ENCODE peak calls at places on chromosomes 13 and 19, in ten cellular contexts. O is PC-3, S is GM23248, A is fibroblast of lung, W is astrocyte, T is MM.1S, Q is H9, J is keratinocyte, C is OCI-LY7, Y is Karpas-422. L is an unnamed sample.

GRCh38 chr13:23146811-23147245 is 34.0 kb upstream of the SGCG start:
- DNase-seq in O (no peak), S (peak), A (peak), W (no peak), T (no peak), Q (no peak), J (no peak), C (no peak), Y (peak), L (no peak)

GRCh38 chr13:78035500-78035899 is 116.9 kb upstream of the EDNRB start:
- DNase-seq in O (no peak), S (no peak), A (no peak), W (no peak), T (no peak), Q (no peak), J (no peak), C (no peak), Y (no peak), L (no peak)

GRCh38 chr19:383922-384800 is 24.8 kb downstream of the C2CD4C start:
- DNase-seq in O (no peak), S (peak), A (no peak), W (no peak), T (no peak), Q (peak), J (no peak), C (no peak), Y (no peak), L (peak)

GRCh38 chr13:99700468-99700867 is 199.2 kb downstream of the TM9SF2 start:
- DNase-seq in O (no peak), S (no peak), A (no peak), W (no peak), T (no peak), Q (no peak), J (no peak), C (no peak), Y (no peak), L (no peak)

GRCh38 chr13:48018637-48019036 is 17.6 kb upstream of the SUCLA2 start:
- DNase-seq in O (no peak), S (no peak), A (no peak), W (no peak), T (no peak), Q (no peak), J (no peak), C (no peak), Y (no peak), L (no peak)

GRCh38 chr19:16714702-16715294 is 4.8 kb upstream of the NWD1 start:
- DNase-seq in O (peak), S (peak), A (peak), W (peak), T (no peak), Q (peak), J (peak), C (peak), Y (peak), L (peak)

GRCh38 chr19:45863840-45864628 is at the start of gene FOXA3:
- DNase-seq in O (peak), S (peak), A (peak), W (no peak), T (peak), Q (peak), J (no peak), C (peak), Y (peak), L (peak)

GRCh38 chr13:36353001-36353400 is 6.8 kb upstream of the SPART start:
- DNase-seq in O (no peak), S (no peak), A (no peak), W (peak), T (no peak), Q (no peak), J (no peak), C (no peak), Y (no peak), L (no peak)

GRCh38 chr19:55113570-55114039 is 3.8 kb downstream of the PPP1R12C start:
- DNase-seq in O (no peak), S (peak), A (peak), W (peak), T (no peak), Q (peak), J (no peak), C (peak), Y (peak), L (peak)

GRCh38 chr13:93951153-93951552 is 528.3 kb downstream of the DCT start:
- DNase-seq in O (peak), S (peak), A (peak), W (no peak), T (no peak), Q (no peak), J (no peak), C (no peak), Y (no peak), L (no peak)

GRCh38 chr13:20685042-20685441 is 18.5 kb upstream of the IL17D start:
- DNase-seq in O (no peak), S (no peak), A (no peak), W (no peak), T (no peak), Q (no peak), J (no peak), C (no peak), Y (no peak), L (no peak)

GRCh38 chr13:85666356-85666755 is 132.9 kb downstream of the SLITRK6 start:
- DNase-seq in O (no peak), S (no peak), A (no peak), W (no peak), T (no peak), Q (peak), J (no peak), C (no peak), Y (no peak), L (no peak)

GRCh38 chr13:104571161-104571889 is 1505.1 kb upstream of the SLC10A2 start:
- DNase-seq in O (peak), S (peak), A (peak), W (peak), T (peak), Q (peak), J (no peak), C (no peak), Y (peak), L (peak)

GRCh38 chr13:29846475-29847256 is 3.8 kb downstream of the UBL3 start:
- DNase-seq in O (no peak), S (peak), A (no peak), W (no peak), T (no peak), Q (no peak), J (no peak), C (no peak), Y (no peak), L (no peak)

GRCh38 chr13:38394777-38395504 is 45.3 kb downstream of the UFM1 start:
- DNase-seq in O (peak), S (peak), A (no peak), W (peak), T (no peak), Q (no peak), J (no peak), C (no peak), Y (no peak), L (no peak)

GRCh38 chr13:46010148-46010547 is 42.4 kb downstream of the ZC3H13 start:
- DNase-seq in O (no peak), S (peak), A (peak), W (no peak), T (no peak), Q (no peak), J (no peak), C (no peak), Y (no peak), L (peak)

GRCh38 chr13:57409121-57409520 is 222.4 kb upstream of the PCDH17 start:
- DNase-seq in O (no peak), S (no peak), A (no peak), W (no peak), T (no peak), Q (peak), J (no peak), C (no peak), Y (no peak), L (no peak)

GRCh38 chr19:54572696-54573311 is 786 bp upstream of the LILRA2 start:
- DNase-seq in O (no peak), S (no peak), A (no peak), W (no peak), T (no peak), Q (no peak), J (no peak), C (peak), Y (no peak), L (no peak)

DNA sequence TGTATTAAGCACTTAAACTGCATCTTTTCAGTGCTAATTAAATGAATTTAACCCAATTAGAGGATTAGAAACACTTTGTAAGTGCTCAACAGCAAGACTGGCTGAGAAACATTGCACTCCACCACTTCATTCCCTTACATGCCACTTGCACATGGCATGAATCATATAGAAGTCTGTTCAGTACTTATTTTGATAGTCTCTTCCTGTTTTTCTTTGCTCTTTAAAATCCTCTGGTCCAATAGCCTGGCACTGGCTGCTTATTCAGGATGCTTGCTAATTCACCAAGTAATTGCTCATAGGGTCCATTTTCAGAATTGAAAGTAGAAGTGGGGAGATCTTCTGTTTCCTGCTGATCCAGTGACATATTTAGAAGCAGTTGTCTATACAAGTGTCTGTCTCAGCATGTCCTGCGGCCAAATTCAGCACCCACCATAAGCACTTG is 900.1 kb downstream of the PCDH9 start:
- DNase-seq in O (no peak), S (no peak), A (no peak), W (peak), T (peak), Q (no peak), J (no peak), C (no peak), Y (no peak), L (no peak)
- H3K4me2 ChIP-seq in O (no peak), S (no peak), A (no peak), W (no peak), T (peak), Q (no peak), J (no peak), C (no peak), Y (no peak), L (peak)

DNA sequence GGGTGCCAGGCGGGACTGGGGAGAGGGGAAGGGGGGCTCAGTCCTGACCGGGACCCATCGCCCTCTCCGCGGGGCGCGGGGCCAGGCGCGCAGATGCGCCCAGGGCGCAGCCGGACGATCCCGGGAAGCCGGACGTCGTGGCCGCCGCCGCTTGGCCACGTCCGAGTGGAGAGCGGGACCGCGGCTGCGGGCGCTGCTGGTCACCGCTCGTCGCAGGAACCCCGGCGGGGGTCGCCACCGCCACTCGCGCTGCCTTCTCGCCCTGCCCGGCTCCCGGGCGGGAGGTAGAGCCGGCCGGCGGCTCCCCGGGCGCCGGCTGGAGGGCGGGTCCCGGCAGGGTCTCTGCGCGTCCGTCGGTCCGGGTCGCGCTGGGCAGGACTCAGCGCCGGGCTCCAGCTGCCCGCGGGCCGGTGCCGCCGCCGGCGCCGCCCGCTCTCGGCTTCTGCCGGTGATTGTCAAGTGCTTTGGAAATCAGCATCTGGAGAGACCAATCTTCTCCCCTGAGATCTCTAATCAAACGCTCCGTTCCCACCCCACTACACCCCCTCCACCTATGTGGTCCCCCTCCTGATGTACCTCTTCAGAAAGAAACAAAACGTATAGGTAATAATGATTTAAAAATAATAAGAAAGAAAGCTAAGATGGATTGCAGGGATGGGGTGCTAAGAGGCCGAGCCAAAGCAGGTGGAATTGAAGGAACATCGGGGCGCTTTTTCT is 464.4 kb downstream of the ITGBL1 start:
- DNase-seq in O (no peak), S (no peak), A (no peak), W (no peak), T (no peak), Q (no peak), J (no peak), C (no peak), Y (no peak), L (peak)
- H3K4me2 ChIP-seq in O (no peak), S (peak), A (no peak), W (peak), T (no peak), Q (peak), J (no peak), C (no peak), Y (no peak), L (peak)

DNA sequence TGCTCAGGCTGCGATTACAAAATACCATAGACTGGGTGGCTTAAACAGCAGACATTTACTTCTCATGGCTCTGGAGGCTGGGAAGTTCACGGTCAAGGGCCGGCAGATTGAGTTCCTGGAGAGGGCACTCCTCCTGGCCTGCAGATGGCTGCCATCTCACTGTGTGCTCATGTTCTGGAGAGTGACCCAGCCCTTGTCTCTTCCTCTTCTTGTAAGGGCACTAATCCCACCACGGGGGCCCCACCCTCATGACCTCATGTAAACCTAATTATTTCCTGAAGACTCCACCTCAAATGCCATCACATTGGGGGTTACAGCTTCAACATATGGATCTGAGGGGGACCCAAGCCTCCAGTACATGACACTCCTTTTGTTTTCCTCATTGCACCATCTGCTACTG is 56.0 kb upstream of the CLDN10 start:
- DNase-seq in O (no peak), S (no peak), A (no peak), W (no peak), T (no peak), Q (no peak), J (no peak), C (no peak), Y (no peak), L (no peak)
- H3K4me2 ChIP-seq in O (no peak), S (no peak), A (no peak), W (no peak), T (no peak), Q (no peak), J (no peak), C (no peak), Y (no peak), L (no peak)

DNA sequence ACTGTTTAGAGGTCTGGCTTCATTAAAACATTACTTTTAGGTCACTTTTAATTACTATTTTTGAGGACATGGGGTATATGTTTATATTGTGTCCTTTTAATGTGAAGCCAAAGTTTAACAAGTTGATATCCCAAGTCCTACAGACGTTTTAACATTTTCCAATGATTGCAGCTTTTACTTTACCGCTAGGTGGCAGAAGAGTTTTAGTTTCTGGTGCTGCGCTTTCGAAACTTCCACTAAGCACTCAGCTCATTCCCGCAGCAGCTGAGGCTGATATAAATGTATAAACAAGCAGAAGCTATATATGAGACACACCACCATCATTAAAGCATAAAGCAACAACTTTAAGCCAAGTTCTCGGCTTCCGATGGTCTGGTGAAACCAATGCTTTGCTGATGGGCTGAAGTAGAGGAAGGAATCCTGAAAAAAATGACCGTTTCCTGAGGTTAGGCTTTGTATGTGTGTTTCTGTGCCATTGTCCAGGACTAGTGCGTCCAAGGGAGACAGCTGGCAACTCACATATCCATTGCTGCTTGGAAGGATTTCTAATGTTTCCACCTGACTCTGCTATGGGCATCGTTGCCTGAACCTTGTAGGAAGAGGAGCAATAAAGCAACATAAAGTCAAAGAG is 753.9 kb downstream of the OLFM4 start:
- DNase-seq in O (peak), S (peak), A (peak), W (peak), T (peak), Q (peak), J (no peak), C (peak), Y (peak), L (peak)
- H3K4me2 ChIP-seq in O (peak), S (peak), A (no peak), W (peak), T (peak), Q (no peak), J (peak), C (no peak), Y (no peak), L (peak)